ENCODE peak calls at places on chromosomes 7 and 10, in four cellular contexts. J is astrocyte, I is cardiac muscle cell, M is heart left ventricle. A is an unnamed sample. For H3K36me3 and H3K27me3, the result is how much of the 10 kb centered on the place peaks cover.

GRCh38 chr10:5582736-5583135 is 58.0 kb downstream of the CALML3 start:
- DNase-seq in J (no peak), I (no peak), M (no peak), A (no peak)

GRCh38 chr10:50651808-50652207 is 28.1 kb upstream of the SGMS1 start:
- DNase-seq in J (no peak), I (no peak), M (no peak), A (no peak)

GRCh38 chr10:132387723-132388210 is 9.2 kb upstream of the PWWP2B start:
- DNase-seq in J (no peak), I (peak), M (peak), A (peak)

GRCh38 chr10:71708301-71708703 is 11.3 kb downstream of the C10orf105 start:
- DNase-seq in J (no peak), I (peak), M (peak), A (peak)

GRCh38 chr7:98217623-98218582 is 6.7 kb downstream of the BHLHA15 start:
- DNase-seq in J (no peak), I (no peak), M (no peak), A (no peak)

GRCh38 chr7:92289321-92289720 is 43.5 kb downstream of the ANKIB1 start:
- DNase-seq in J (no peak), I (no peak), M (no peak), A (no peak)

GRCh38 chr10:89115876-89116627 is 91.1 kb downstream of the CH25H start:
- DNase-seq in J (peak), I (peak), M (no peak), A (peak)

GRCh38 chr7:45387837-45388236 is 186.3 kb upstream of the ADCY1 start:
- DNase-seq in J (no peak), I (no peak), M (no peak), A (peak)

GRCh38 chr10:113309791-113310190 is 243.1 kb upstream of the HABP2 start:
- DNase-seq in J (no peak), I (no peak), M (no peak), A (no peak)

GRCh38 chr10:117342638-117343037 is 32.6 kb downstream of the PDZD8 start:
- DNase-seq in J (peak), I (peak), M (no peak), A (peak)

GRCh38 chr7:81161459-81162075 is 242.7 kb upstream of the SEMA3C start:
- DNase-seq in J (peak), I (peak), M (no peak), A (peak)

GRCh38 chr10:89355373-89355772 is 22.5 kb upstream of the IFIT1B start:
- DNase-seq in J (peak), I (peak), M (no peak), A (peak)

GRCh38 chr10:122165492-122165832 is 105.6 kb upstream of the BTBD16 start:
- DNase-seq in J (no peak), I (no peak), M (no peak), A (no peak)

GRCh38 chr7:103637726-103638125 is 191.7 kb upstream of the SLC26A5 start:
- DNase-seq in J (peak), I (no peak), M (no peak), A (no peak)

GRCh38 chr7:137873524-137873923 is 26.8 kb upstream of the DGKI start:
- DNase-seq in J (peak), I (peak), M (no peak), A (no peak)

GRCh38 chr7:143299840-143300239 is 11.7 kb downstream of the CASP2 start:
- DNase-seq in J (no peak), I (peak), M (no peak), A (no peak)

GRCh38 chr10:132329565-132330485 is 2.2 kb upstream of the LRRC27 start:
- DNase-seq in J (peak), I (peak), M (no peak), A (peak)

GRCh38 chr7:149020483-149020882 is 7.8 kb downstream of the PDIA4 start:
- DNase-seq in J (no peak), I (no peak), M (no peak), A (no peak)

GRCh38 chr10:32995751-32996150 is 37.7 kb upstream of the ITGB1 start:
- DNase-seq in J (no peak), I (no peak), M (no peak), A (no peak)

GRCh38 chr7:157667731-157668130 is 330.9 kb downstream of the DNAJB6 start:
- DNase-seq in J (no peak), I (no peak), M (no peak), A (no peak)

GRCh38 chr7:43639858-43640491 is 57.1 kb downstream of the STK17A start:
- DNase-seq in J (peak), I (peak), M (peak), A (peak)

DNA sequence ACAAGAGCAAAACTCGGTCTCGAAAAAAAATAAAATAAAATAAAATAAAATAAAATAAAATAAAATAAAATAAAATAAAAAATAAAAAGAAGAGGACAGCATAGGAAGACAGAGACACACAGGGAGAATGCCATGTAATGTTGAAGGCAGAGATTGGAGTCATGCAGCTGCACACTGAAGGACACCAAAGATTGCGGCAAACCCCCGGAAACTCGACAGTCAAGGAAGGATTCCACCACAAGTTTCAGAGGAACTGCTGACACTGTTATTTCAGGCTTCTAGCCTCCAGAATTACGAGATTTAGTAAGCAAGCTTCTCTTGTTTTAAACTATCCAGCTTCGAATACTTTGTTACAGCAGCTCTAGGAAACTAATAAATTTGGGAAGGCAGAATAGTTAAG is 9.4 kb downstream of the CPED1 start:
- DNase-seq in J (no peak), I (no peak), M (no peak), A (no peak)
- H3K4me3 ChIP-seq in J (no peak), I (no peak), M (no peak), A (no peak)

GRCh38 chr7:154947604-154948003 is 55.3 kb downstream of the PAXIP1 start:
- DNase-seq in J (no peak), I (no peak), M (no peak), A (no peak)

GRCh38 chr7:154950992-154951391 is 51.9 kb downstream of the PAXIP1 start:
- DNase-seq in J (no peak), I (no peak), M (no peak), A (no peak)

DNA sequence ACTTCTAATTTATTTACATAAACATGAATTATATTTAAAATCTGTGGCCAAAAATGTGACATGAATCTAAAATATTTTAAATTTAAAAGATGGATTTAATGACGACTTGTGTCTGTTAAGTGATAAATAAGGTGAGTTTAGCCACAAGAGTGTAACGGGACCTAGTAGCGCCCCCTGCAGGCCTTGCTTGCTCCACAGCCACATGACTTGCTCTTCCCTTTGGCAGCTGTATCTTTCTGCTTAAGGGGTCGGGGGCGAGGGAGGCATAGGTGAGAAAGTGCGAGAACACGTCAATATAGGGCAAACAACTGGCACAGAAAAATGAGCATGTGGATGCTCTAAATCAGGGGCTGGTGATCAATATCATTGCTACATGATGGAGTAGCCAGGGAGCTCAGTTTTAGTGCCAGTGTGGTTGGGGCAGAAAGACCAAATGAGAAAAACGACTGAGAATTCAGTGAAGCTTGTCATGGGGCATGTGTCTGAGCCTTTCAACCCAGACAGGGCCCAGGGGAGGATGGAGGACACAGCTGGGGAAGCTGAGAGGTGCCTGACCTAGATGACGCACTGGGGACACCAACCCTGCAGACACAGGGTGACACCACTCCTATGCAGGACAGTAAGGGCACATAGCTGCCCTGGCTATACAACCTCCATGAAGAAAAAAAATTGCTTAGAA is 49.8 kb downstream of the PAXIP1 start:
- DNase-seq in J (no peak), I (peak), M (peak), A (peak)
- H3K36me3 ChIP-seq in J (under half), I (under half), M (under half), A (under half)

DNA sequence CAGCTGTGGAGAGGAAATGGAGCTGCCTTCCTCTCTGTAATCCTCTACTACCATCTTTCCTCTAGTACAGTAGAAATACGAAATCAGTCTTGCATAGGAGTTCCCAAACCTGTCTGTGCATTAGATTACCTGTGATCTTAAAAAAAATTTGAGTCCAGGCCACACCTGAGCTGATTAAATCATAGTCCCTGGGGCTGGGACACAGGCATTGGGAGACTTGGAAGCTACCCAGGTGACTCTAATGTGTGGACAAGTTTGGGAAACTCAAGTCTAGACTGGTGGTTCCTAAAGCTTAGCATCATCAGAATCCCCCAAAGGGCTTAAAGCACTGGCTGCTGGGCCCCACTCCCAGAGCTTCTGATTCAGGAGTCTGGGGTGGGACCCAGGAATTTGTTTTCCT is 152.7 kb upstream of the GLI3 start:
- DNase-seq in J (no peak), I (no peak), M (no peak), A (no peak)
- H3K27me3 ChIP-seq in J (under half), I (under half), M (under half), A (under half)

DNA sequence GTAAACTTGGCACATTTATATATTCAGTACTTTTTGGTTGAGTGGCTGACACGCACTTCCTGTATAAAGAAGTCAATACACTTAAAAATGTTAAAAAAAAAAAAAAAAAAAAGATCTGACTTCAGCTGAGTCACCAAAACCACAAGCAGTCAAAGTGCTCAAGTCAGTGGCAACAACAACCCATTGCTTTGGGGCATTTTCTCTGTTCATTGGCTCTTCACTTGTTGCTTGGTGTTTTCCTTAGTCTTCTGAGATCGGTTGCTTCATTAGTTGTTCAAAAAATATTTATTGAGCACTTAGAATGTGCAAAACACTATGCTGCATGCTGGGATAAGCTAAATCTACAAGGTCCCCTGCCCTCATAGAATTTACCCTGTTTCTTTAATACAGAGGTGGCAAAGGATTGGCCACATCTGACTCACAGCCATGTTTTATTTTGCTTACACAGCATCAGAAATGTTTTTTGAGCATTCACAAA is 63.7 kb downstream of the ZNRF2 start:
- DNase-seq in J (peak), I (peak), M (no peak), A (peak)
- H3K4me3 ChIP-seq in J (peak), I (no peak), M (peak), A (peak)

GRCh38 chr10:8063128-8063908 is 8.8 kb downstream of the GATA3 start:
- DNase-seq in J (no peak), I (no peak), M (no peak), A (no peak)

GRCh38 chr10:8064436-8064835 is 9.9 kb downstream of the GATA3 start:
- DNase-seq in J (no peak), I (no peak), M (no peak), A (no peak)

GRCh38 chr10:8066146-8066545 is 11.7 kb downstream of the GATA3 start:
- DNase-seq in J (no peak), I (no peak), M (no peak), A (no peak)

GRCh38 chr10:8065651-8066050 is 11.2 kb downstream of the GATA3 start:
- DNase-seq in J (peak), I (no peak), M (no peak), A (no peak)

GRCh38 chr10:8063935-8064334 is 9.4 kb downstream of the GATA3 start:
- DNase-seq in J (no peak), I (no peak), M (no peak), A (no peak)
- H3K36me3 ChIP-seq in J (under half), I (under half), M (under half), A (under half)

GRCh38 chr10:111087968-111088505 is 11.2 kb downstream of the ADRA2A start:
- DNase-seq in J (no peak), I (no peak), M (no peak), A (no peak)

GRCh38 chr10:111091833-111092232 is 15.0 kb downstream of the ADRA2A start:
- DNase-seq in J (no peak), I (no peak), M (no peak), A (no peak)

GRCh38 chr10:111089293-111089692 is 12.5 kb downstream of the ADRA2A start:
- DNase-seq in J (no peak), I (no peak), M (no peak), A (no peak)

GRCh38 chr10:111098679-111099437 is 22.0 kb downstream of the ADRA2A start:
- DNase-seq in J (no peak), I (no peak), M (no peak), A (peak)

GRCh38 chr10:111093741-111094380 is 17.0 kb downstream of the ADRA2A start:
- DNase-seq in J (peak), I (peak), M (no peak), A (peak)
- H3K27me3 ChIP-seq in J (under half), I (under half), M (under half), A (under half)

DNA sequence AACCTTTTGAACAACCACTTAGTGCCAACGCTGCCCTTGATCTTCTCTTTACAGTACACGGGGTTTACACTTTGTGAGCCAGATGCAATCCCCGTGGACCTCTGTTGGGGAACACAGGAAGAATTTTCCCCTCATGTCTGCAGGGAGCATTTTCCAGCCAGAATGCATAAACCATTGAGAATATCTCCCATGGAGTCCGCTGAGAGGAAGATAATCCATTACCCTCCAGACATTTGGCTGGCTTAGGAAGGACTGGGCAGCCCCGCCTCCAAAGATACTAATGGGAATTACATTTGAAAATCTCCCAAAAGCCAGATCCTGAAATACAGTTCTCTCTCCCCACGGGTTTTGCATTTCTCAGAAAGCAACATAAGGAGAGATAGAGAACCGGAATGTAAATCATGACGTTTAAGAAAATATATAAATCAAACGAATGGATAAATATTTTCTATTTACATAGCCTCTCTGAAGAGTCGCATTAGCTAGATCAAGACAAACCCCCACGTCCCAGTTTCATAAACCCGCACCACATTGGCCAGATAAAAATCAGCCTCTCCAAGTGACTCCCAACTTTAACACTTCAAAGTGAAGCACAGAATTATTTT is 53.5 kb downstream of the TRIL start:
- DNase-seq in J (no peak), I (peak), M (no peak), A (peak)
- H3K4me3 ChIP-seq in J (peak), I (no peak), M (peak), A (peak)

A was measured in MG63.